ENCODE peak calls at places on chromosomes 12 and 14, in eight cellular contexts. S, U, E, V, A, Q, I and T are unnamed samples.

GRCh38 chr12:22082190-22082701 is 36.2 kb downstream of the CMAS start:
- DNase-seq in S (no peak), U (no peak), E (peak; percentile 41), V (peak; percentile 12), A (no peak), Q (no peak), I (no peak), T (no peak)

GRCh38 chr12:132583311-132583710 is 27.1 kb downstream of the LRCOL1 start:
- DNase-seq in S (no peak), U (no peak), E (no peak), V (no peak), A (no peak), Q (no peak), I (no peak), T (no peak)

GRCh38 chr12:18158774-18159557 is 69.0 kb upstream of the RERGL start:
- DNase-seq in S (no peak), U (no peak), E (no peak), V (peak; percentile 35), A (no peak), Q (no peak), I (peak; percentile 65), T (no peak)

GRCh38 chr14:35366048-35366428 is 38.5 kb downstream of the NFKBIA start:
- DNase-seq in S (peak; percentile 56), U (no peak), E (peak; percentile 85), V (no peak), A (no peak), Q (no peak), I (peak; percentile 87), T (peak; percentile 83)

GRCh38 chr14:67221248-67221981 is 19.8 kb upstream of the PALS1 start:
- DNase-seq in S (peak; percentile 94), U (no peak), E (no peak), V (no peak), A (no peak), Q (no peak), I (peak; percentile 68), T (no peak)

GRCh38 chr14:103427485-103428443 is 42.5 kb downstream of the MARK3 start:
- DNase-seq in S (peak; percentile 91), U (no peak), E (no peak), V (no peak), A (no peak), Q (no peak), I (peak; percentile 64), T (no peak)

GRCh38 chr12:6697584-6698351 is 2.8 kb downstream of the PIANP start:
- DNase-seq in S (peak; percentile 26), U (no peak), E (peak; percentile 59), V (peak; percentile 45), A (no peak), Q (peak; percentile 28), I (peak; percentile 81), T (peak; percentile 69)

GRCh38 chr12:43578782-43579181 is 26.8 kb upstream of the ADAMTS20 start:
- DNase-seq in S (peak; percentile 1), U (no peak), E (no peak), V (no peak), A (no peak), Q (no peak), I (peak; percentile 40), T (no peak)

GRCh38 chr12:132084681-132085635 is 59.2 kb downstream of the DDX51 start:
- DNase-seq in S (peak; percentile 28), U (peak; percentile 70), E (peak; percentile 94), V (peak; percentile 84), A (peak; percentile 71), Q (peak; percentile 65), I (peak; percentile 82), T (peak; percentile 90)

GRCh38 chr14:100540141-100540925 is 46.9 kb downstream of the BEGAIN start:
- DNase-seq in S (no peak), U (no peak), E (peak; percentile 67), V (peak; percentile 31), A (peak; percentile 11), Q (peak; percentile 75), I (no peak), T (peak; percentile 60)

GRCh38 chr14:31854508-31855075 is 222.5 kb upstream of the ARHGAP5 start:
- DNase-seq in S (no peak), U (no peak), E (no peak), V (no peak), A (no peak), Q (no peak), I (no peak), T (no peak)

GRCh38 chr12:47591795-47592194 is 114.0 kb downstream of the RPAP3 start:
- DNase-seq in S (no peak), U (no peak), E (no peak), V (no peak), A (no peak), Q (no peak), I (peak; percentile 13), T (no peak)

GRCh38 chr14:37129047-37129446 is 43.4 kb downstream of the SLC25A21 start:
- DNase-seq in S (no peak), U (no peak), E (no peak), V (no peak), A (no peak), Q (no peak), I (no peak), T (no peak)

GRCh38 chr12:106090586-106091411 is 48.0 kb downstream of the NUAK1 start:
- DNase-seq in S (peak; percentile 91), U (peak; percentile 71), E (peak; percentile 86), V (no peak), A (no peak), Q (no peak), I (peak; percentile 91), T (peak; percentile 75)

GRCh38 chr12:105706321-105706972 is 376.0 kb downstream of the C12orf75 start:
- DNase-seq in S (peak; percentile 83), U (no peak), E (peak; percentile 81), V (no peak), A (no peak), Q (no peak), I (peak; percentile 63), T (peak; percentile 80)

DNA sequence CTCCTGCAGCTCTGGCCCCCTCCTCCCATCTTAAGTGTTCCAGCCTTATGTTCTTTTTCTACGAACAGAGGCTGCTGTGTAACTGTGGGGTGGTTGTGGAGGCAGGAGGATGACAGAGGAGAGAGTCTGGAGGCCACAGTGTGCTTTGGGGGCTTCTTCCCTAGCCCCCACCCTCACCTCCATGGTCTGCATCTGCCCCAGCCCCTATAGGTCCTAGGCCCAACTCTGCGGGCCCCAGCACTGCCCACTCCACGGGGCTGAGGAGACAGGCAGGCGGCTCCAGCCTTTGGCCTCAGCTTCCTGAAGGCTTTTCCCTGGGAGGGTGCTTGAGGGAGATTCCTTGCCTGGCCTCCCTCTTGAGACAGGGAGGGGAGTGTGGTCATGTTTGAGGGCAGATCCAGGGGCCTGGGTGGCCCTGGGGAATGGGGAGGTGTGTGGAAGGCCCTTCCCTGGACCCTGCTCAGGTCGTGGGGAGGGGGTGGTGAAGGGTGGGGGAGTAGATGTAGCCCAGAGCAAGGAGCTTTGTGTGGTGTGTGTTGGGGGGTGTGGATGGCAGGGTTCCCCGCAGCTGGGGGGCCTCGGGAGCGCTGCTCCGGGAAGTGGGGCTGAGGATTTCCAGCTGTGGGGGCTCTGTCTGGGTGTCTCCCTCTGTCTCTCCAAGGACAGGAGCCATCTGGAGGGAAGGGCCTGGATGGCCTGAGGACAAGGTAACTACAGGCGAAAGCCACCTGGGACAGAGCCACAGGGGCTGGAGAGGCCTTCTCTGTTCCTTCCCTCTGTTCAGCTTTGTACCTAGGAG is 1.1 kb downstream of the SMIM41 start:
- DNase-seq in S (no peak), U (no peak), E (peak; percentile 54), V (no peak), A (no peak), Q (no peak), I (no peak), T (peak; percentile 56)
- H3K27ac ChIP-seq in S (no peak overlapping the region), U (peak overlapping the region; percentile 73), E (no peak overlapping the region), V (peak overlapping the region; percentile 46), A (peak overlapping the region; percentile 80), Q (peak overlapping the region; percentile 31), I (no peak overlapping the region), T (no peak overlapping the region)

GRCh38 chr12:65532744-65533143 is 254.3 kb downstream of the MSRB3 start:
- DNase-seq in S (peak; percentile 95), U (no peak), E (no peak), V (peak; percentile 13), A (no peak), Q (no peak), I (peak; percentile 56), T (no peak)

GRCh38 chr12:65534105-65534841 is 255.8 kb downstream of the MSRB3 start:
- DNase-seq in S (no peak), U (no peak), E (no peak), V (no peak), A (no peak), Q (no peak), I (no peak), T (no peak)

GRCh38 chr12:65532162-65532561 is 253.7 kb downstream of the MSRB3 start:
- DNase-seq in S (peak; percentile 44), U (no peak), E (no peak), V (no peak), A (no peak), Q (no peak), I (peak; percentile 65), T (no peak)

GRCh38 chr12:65535951-65536350 is 257.5 kb downstream of the MSRB3 start:
- DNase-seq in S (no peak), U (no peak), E (no peak), V (no peak), A (no peak), Q (no peak), I (peak; percentile 29), T (no peak)

GRCh38 chr12:65533177-65533883 is 254.8 kb downstream of the MSRB3 start:
- DNase-seq in S (peak; percentile 83), U (no peak), E (no peak), V (no peak), A (no peak), Q (no peak), I (no peak), T (no peak)
- H3K4me1 ChIP-seq in S (peaks cover 64% of the 10 kb centered on the region), U (no peaks in the 10 kb centered on the region), E (no peaks in the 10 kb centered on the region), V (peaks cover 14% of the 10 kb centered on the region), A (no peaks in the 10 kb centered on the region), Q (peaks cover 11% of the 10 kb centered on the region), I (peaks cover 49% of the 10 kb centered on the region), T (peaks cover 31% of the 10 kb centered on the region)

DNA sequence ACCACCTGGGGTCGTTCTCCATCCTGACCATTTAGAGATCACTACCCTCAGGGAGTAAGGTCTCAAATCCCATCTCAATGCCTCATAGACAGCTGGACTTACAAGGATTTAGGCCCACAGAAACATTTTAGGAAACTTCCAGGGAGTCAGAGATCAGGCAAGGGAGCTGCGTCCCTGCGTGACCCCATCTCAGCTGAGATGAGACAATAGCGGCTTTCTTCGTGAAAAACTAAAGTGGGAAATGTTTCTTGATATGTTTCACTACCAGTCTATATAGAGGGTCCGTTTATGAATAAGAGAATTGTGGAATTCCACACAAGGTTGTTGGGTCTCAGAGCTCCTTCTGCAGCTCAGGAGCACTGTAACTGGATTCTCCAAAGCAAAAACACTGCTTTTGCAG is 105.1 kb downstream of the VCPKMT start:
- DNase-seq in S (no peak), U (no peak), E (no peak), V (no peak), A (no peak), Q (no peak), I (no peak), T (no peak)
- H3K27ac ChIP-seq in S (no peak overlapping the region), U (no peak overlapping the region), E (no peak overlapping the region), V (no peak overlapping the region), A (no peak overlapping the region), Q (no peak overlapping the region), I (no peak overlapping the region), T (no peak overlapping the region)

DNA sequence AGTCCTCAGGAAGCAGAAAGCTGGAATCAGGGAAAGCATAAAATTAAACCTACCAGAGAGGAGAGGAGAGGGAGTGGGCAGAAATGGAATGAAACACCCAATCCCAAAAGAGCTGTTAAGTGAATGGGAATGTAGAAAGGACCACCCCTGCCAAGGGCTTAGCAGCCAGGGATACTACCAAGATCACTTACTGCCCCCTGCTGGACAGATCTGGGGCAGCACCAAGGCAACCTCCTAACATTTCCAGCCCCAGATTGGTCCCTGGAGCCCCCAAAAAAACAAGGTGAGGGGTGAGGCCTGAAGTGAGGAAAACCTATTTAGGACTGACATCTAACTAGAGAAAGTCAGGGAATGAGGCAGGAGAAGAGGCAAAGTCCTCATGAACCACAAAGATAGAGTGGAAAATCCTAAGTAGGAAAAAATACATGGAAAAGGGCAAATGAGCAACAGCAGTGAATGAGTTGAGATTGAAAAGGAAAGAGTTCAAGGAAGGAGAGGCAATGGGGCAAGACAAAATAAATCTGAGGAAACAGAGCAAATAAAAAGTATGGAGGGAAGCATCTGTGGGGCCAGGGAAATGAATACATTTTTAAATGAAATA is 11.2 kb upstream of the FKBP11 start:
- DNase-seq in S (peak; percentile 33), U (peak; percentile 64), E (peak; percentile 92), V (peak; percentile 43), A (peak; percentile 62), Q (peak; percentile 74), I (peak; percentile 79), T (peak; percentile 82)
- H3K4me1 ChIP-seq in S (no peaks in the 10 kb centered on the region), U (peaks cover 1% of the 10 kb centered on the region), E (no peaks in the 10 kb centered on the region), V (peaks cover 7% of the 10 kb centered on the region), A (peaks cover 8% of the 10 kb centered on the region), Q (no peaks in the 10 kb centered on the region), I (no peaks in the 10 kb centered on the region), T (no peaks in the 10 kb centered on the region)